ENCODE peak calls at places on chromosomes 5 and 9, in eight cellular contexts. One of them, this sample, is unnamed.

GRCh38 chr5:56279979-56280378 is 46.8 kb upstream of the ANKRD55 start:
- DNase-seq in activated naive CD4-positive, alpha-beta T cell: no peak
- DNase-seq in CD8-positive, alpha-beta memory T cell: no peak
- DNase-seq in Karpas-422: no peak
- DNase-seq in GM23248: peak
- DNase-seq in HuH-7.5: no peak
- DNase-seq in fibroblast of gingiva: peak
- DNase-seq in iPS-NIHi11: peak
- DNase-seq in this sample: peak

GRCh38 chr9:86700601-86701000 is 246.7 kb downstream of the GAS1 start:
- DNase-seq in activated naive CD4-positive, alpha-beta T cell: no peak
- DNase-seq in CD8-positive, alpha-beta memory T cell: no peak
- DNase-seq in Karpas-422: no peak
- DNase-seq in GM23248: peak
- DNase-seq in HuH-7.5: no peak
- DNase-seq in fibroblast of gingiva: peak
- DNase-seq in iPS-NIHi11: no peak
- DNase-seq in this sample: peak

GRCh38 chr9:5231212-5231611 is at the start of gene INSL4:
- DNase-seq in activated naive CD4-positive, alpha-beta T cell: no peak
- DNase-seq in CD8-positive, alpha-beta memory T cell: no peak
- DNase-seq in Karpas-422: no peak
- DNase-seq in GM23248: peak
- DNase-seq in HuH-7.5: no peak
- DNase-seq in fibroblast of gingiva: no peak
- DNase-seq in iPS-NIHi11: no peak
- DNase-seq in this sample: no peak

GRCh38 chr5:133977161-133977787 is 8.8 kb upstream of the C5orf15 start:
- DNase-seq in activated naive CD4-positive, alpha-beta T cell: no peak
- DNase-seq in CD8-positive, alpha-beta memory T cell: no peak
- DNase-seq in Karpas-422: no peak
- DNase-seq in GM23248: no peak
- DNase-seq in HuH-7.5: no peak
- DNase-seq in fibroblast of gingiva: no peak
- DNase-seq in iPS-NIHi11: no peak
- DNase-seq in this sample: peak

GRCh38 chr9:35905912-35906679 is at the start of gene HRCT1:
- DNase-seq in activated naive CD4-positive, alpha-beta T cell: no peak
- DNase-seq in CD8-positive, alpha-beta memory T cell: no peak
- DNase-seq in Karpas-422: no peak
- DNase-seq in GM23248: peak
- DNase-seq in HuH-7.5: peak
- DNase-seq in fibroblast of gingiva: peak
- DNase-seq in iPS-NIHi11: no peak
- DNase-seq in this sample: peak

GRCh38 chr5:96595300-96596090 is 66.7 kb upstream of the CAST start:
- DNase-seq in activated naive CD4-positive, alpha-beta T cell: no peak
- DNase-seq in CD8-positive, alpha-beta memory T cell: no peak
- DNase-seq in Karpas-422: peak
- DNase-seq in GM23248: no peak
- DNase-seq in HuH-7.5: peak
- DNase-seq in fibroblast of gingiva: no peak
- DNase-seq in iPS-NIHi11: peak
- DNase-seq in this sample: peak

GRCh38 chr9:104780796-104781395 is 17.0 kb downstream of the NIPSNAP3B start:
- DNase-seq in activated naive CD4-positive, alpha-beta T cell: no peak
- DNase-seq in CD8-positive, alpha-beta memory T cell: no peak
- DNase-seq in Karpas-422: peak
- DNase-seq in GM23248: peak
- DNase-seq in HuH-7.5: no peak
- DNase-seq in fibroblast of gingiva: peak
- DNase-seq in iPS-NIHi11: no peak
- DNase-seq in this sample: peak

GRCh38 chr5:44365351-44365750 is 23.9 kb downstream of the FGF10 start:
- DNase-seq in activated naive CD4-positive, alpha-beta T cell: no peak
- DNase-seq in CD8-positive, alpha-beta memory T cell: no peak
- DNase-seq in Karpas-422: no peak
- DNase-seq in GM23248: peak
- DNase-seq in HuH-7.5: no peak
- DNase-seq in fibroblast of gingiva: peak
- DNase-seq in iPS-NIHi11: no peak
- DNase-seq in this sample: peak

GRCh38 chr9:108130896-108131295 is 641.3 kb upstream of the KLF4 start:
- DNase-seq in activated naive CD4-positive, alpha-beta T cell: no peak
- DNase-seq in CD8-positive, alpha-beta memory T cell: no peak
- DNase-seq in Karpas-422: no peak
- DNase-seq in GM23248: no peak
- DNase-seq in HuH-7.5: no peak
- DNase-seq in fibroblast of gingiva: no peak
- DNase-seq in iPS-NIHi11: no peak
- DNase-seq in this sample: no peak

GRCh38 chr9:20873240-20873860 is 158.1 kb downstream of the HACD4 start:
- DNase-seq in activated naive CD4-positive, alpha-beta T cell: no peak
- DNase-seq in CD8-positive, alpha-beta memory T cell: no peak
- DNase-seq in Karpas-422: no peak
- DNase-seq in GM23248: peak
- DNase-seq in HuH-7.5: no peak
- DNase-seq in fibroblast of gingiva: peak
- DNase-seq in iPS-NIHi11: no peak
- DNase-seq in this sample: peak

GRCh38 chr9:33458444-33458843 is 11.1 kb upstream of the AQP3 start:
- DNase-seq in activated naive CD4-positive, alpha-beta T cell: peak
- DNase-seq in CD8-positive, alpha-beta memory T cell: peak
- DNase-seq in Karpas-422: no peak
- DNase-seq in GM23248: no peak
- DNase-seq in HuH-7.5: no peak
- DNase-seq in fibroblast of gingiva: no peak
- DNase-seq in iPS-NIHi11: no peak
- DNase-seq in this sample: no peak

GRCh38 chr9:134698587-134699342 is 57.2 kb downstream of the COL5A1 start:
- DNase-seq in activated naive CD4-positive, alpha-beta T cell: peak
- DNase-seq in CD8-positive, alpha-beta memory T cell: no peak
- DNase-seq in Karpas-422: peak
- DNase-seq in GM23248: peak
- DNase-seq in HuH-7.5: peak
- DNase-seq in fibroblast of gingiva: peak
- DNase-seq in iPS-NIHi11: peak
- DNase-seq in this sample: peak

GRCh38 chr9:91515074-91515687 is 91.5 kb upstream of the NFIL3 start:
- DNase-seq in activated naive CD4-positive, alpha-beta T cell: no peak
- DNase-seq in CD8-positive, alpha-beta memory T cell: no peak
- DNase-seq in Karpas-422: no peak
- DNase-seq in GM23248: peak
- DNase-seq in HuH-7.5: no peak
- DNase-seq in fibroblast of gingiva: peak
- DNase-seq in iPS-NIHi11: peak
- DNase-seq in this sample: peak

GRCh38 chr5:144467795-144468194 is 297.1 kb downstream of the KCTD16 start:
- DNase-seq in activated naive CD4-positive, alpha-beta T cell: no peak
- DNase-seq in CD8-positive, alpha-beta memory T cell: no peak
- DNase-seq in Karpas-422: no peak
- DNase-seq in GM23248: peak
- DNase-seq in HuH-7.5: peak
- DNase-seq in fibroblast of gingiva: peak
- DNase-seq in iPS-NIHi11: peak
- DNase-seq in this sample: peak